ENCODE peak calls at places on chromosomes 1 and 21, in four cellular contexts. One of them, this sample, is unnamed.

GRCh38 chr1:89866568-89866967 is 45.7 kb downstream of the LRRC8D start:
- DNase-seq in WTC11: no peak
- DNase-seq in HepG2: no peak
- DNase-seq in A549: no peak
- DNase-seq in this sample: no peak

GRCh38 chr1:167161242-167161641 is 59.4 kb upstream of the POU2F1 start:
- DNase-seq in WTC11: no peak
- DNase-seq in A549: peak; percentile 10
- DNase-seq in HepG2: no peak
- DNase-seq in this sample: no peak

GRCh38 chr1:211579434-211580302 is 707 bp upstream of the SLC30A1 start:
- DNase-seq in A549: peak; percentile 48
- DNase-seq in HepG2: peak; percentile 87
- DNase-seq in WTC11: no peak
- DNase-seq in this sample: no peak

GRCh38 chr21:33473344-33473743 is 6.4 kb downstream of the TMEM50B start:
- DNase-seq in HepG2: no peak
- DNase-seq in A549: no peak
- DNase-seq in WTC11: no peak
- DNase-seq in this sample: no peak

GRCh38 chr1:175673236-175674150 is 69.9 kb downstream of the TNR start:
- DNase-seq in A549: no peak
- DNase-seq in WTC11: no peak
- DNase-seq in HepG2: no peak
- DNase-seq in this sample: no peak

GRCh38 chr1:14915356-14916054 is 238.0 kb upstream of the TMEM51 start:
- DNase-seq in A549: peak; percentile 37
- DNase-seq in WTC11: peak; percentile 79
- DNase-seq in HepG2: peak; percentile 39
- DNase-seq in this sample: peak; percentile 77

GRCh38 chr1:160746870-160747500 is 7.9 kb downstream of the SLAMF7 start:
- DNase-seq in A549: no peak
- DNase-seq in HepG2: no peak
- DNase-seq in WTC11: no peak
- DNase-seq in this sample: no peak

GRCh38 chr1:21397813-21398188 is 42.1 kb upstream of the NBPF3 start:
- DNase-seq in WTC11: peak; percentile 53
- DNase-seq in A549: no peak
- DNase-seq in HepG2: no peak
- DNase-seq in this sample: peak; percentile 28

GRCh38 chr1:186812560-186812959 is 16.2 kb upstream of the PLA2G4A start:
- DNase-seq in A549: no peak
- DNase-seq in HepG2: no peak
- DNase-seq in WTC11: no peak
- DNase-seq in this sample: no peak

GRCh38 chr1:203361843-203362524 is 11.1 kb upstream of the FMOD start:
- DNase-seq in WTC11: no peak
- DNase-seq in HepG2: no peak
- DNase-seq in A549: peak; percentile 19
- DNase-seq in this sample: no peak

GRCh38 chr1:12433323-12434053 is 184.5 kb downstream of the DHRS3 start:
- DNase-seq in WTC11: peak; percentile 24
- DNase-seq in A549: peak; percentile 77
- DNase-seq in HepG2: peak; percentile 82
- DNase-seq in this sample: peak; percentile 63

GRCh38 chr1:209504571-209504970 is 78.9 kb upstream of the CAMK1G start:
- DNase-seq in HepG2: no peak
- DNase-seq in WTC11: no peak
- DNase-seq in A549: no peak
- DNase-seq in this sample: no peak

GRCh38 chr1:16202281-16203210 is 9.9 kb downstream of the ARHGEF19 start:
- DNase-seq in WTC11: no peak
- DNase-seq in A549: no peak
- DNase-seq in HepG2: no peak
- DNase-seq in this sample: no peak

GRCh38 chr1:85579619-85580018 is 942 bp upstream of the CCN1 start:
- DNase-seq in A549: peak; percentile 48
- DNase-seq in HepG2: no peak
- DNase-seq in WTC11: peak; percentile 45
- DNase-seq in this sample: no peak

GRCh38 chr1:151756291-151756690 is 7.0 kb downstream of the MRPL9 start:
- DNase-seq in HepG2: no peak
- DNase-seq in WTC11: no peak
- DNase-seq in A549: no peak
- DNase-seq in this sample: no peak

GRCh38 chr1:90817399-90817798 is 100.3 kb upstream of the BARHL2 start:
- DNase-seq in WTC11: no peak
- DNase-seq in A549: no peak
- DNase-seq in HepG2: no peak
- DNase-seq in this sample: no peak

GRCh38 chr21:36245649-36246048 is 74.3 kb upstream of the MORC3 start:
- DNase-seq in WTC11: peak; percentile 29
- DNase-seq in A549: no peak
- DNase-seq in HepG2: no peak
- DNase-seq in this sample: peak; percentile 27

GRCh38 chr1:5684791-5685190 is 307.4 kb downstream of the NPHP4 start:
- DNase-seq in WTC11: no peak
- DNase-seq in HepG2: no peak
- DNase-seq in A549: no peak
- DNase-seq in this sample: no peak

GRCh38 chr1:107748529-107748928 is 216.5 kb downstream of the VAV3 start:
- DNase-seq in WTC11: no peak
- DNase-seq in A549: peak; percentile 33
- DNase-seq in HepG2: peak; percentile 32
- DNase-seq in this sample: peak; percentile 4
- TF ChIP-seq NR3C1 in WTC11: no peak
- TF ChIP-seq NR3C1 in A549: no peak
- TF ChIP-seq NR3C1 in HepG2: no peak
- TF ChIP-seq NR3C1 in this sample: no peak

GRCh38 chr1:169103443-169103842 is 3.0 kb upstream of the ATP1B1 start:
- DNase-seq in A549: no peak
- DNase-seq in HepG2: no peak
- DNase-seq in WTC11: no peak
- DNase-seq in this sample: no peak

GRCh38 chr1:169100883-169101214 is 5.6 kb upstream of the ATP1B1 start:
- DNase-seq in A549: no peak
- DNase-seq in HepG2: no peak
- DNase-seq in WTC11: no peak
- DNase-seq in this sample: no peak

GRCh38 chr1:169100208-169100882 is 6.1 kb upstream of the ATP1B1 start:
- DNase-seq in WTC11: no peak
- DNase-seq in A549: no peak
- DNase-seq in HepG2: no peak
- DNase-seq in this sample: no peak

GRCh38 chr1:169103002-169103401 is 3.5 kb upstream of the ATP1B1 start:
- DNase-seq in HepG2: no peak
- DNase-seq in A549: no peak
- DNase-seq in WTC11: no peak
- DNase-seq in this sample: no peak

DNA sequence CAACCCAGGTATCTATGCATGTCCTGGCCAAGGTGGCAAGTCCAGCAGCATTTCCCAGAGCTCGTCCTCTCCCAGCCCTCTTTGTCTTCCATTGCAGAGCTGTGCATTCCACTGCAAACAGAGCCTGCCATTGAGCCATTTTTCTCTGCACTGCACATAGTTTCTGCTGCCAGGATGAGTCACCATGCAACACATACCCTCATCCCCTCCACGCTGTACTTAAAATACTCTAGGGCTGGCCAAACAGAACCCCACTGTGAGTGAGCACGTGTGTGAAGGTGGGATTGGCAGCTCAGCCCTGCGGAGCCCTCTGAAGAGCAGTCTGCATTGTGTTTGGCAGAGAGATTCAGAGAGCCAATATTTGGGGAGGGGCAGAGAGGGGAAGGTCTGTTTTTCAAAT is 3.9 kb upstream of the ATP1B1 start:
- DNase-seq in HepG2: peak; percentile 89
- DNase-seq in WTC11: no peak
- DNase-seq in A549: no peak
- DNase-seq in this sample: no peak
- TF ChIP-seq NR3C1 in HepG2: no peak
- TF ChIP-seq NR3C1 in WTC11: no peak
- TF ChIP-seq NR3C1 in A549: no peak
- TF ChIP-seq NR3C1 in this sample: no peak

GRCh38 chr1:9315411-9316079 is 22.9 kb downstream of the SPSB1 start:
- DNase-seq in HepG2: no peak
- DNase-seq in WTC11: no peak
- DNase-seq in A549: peak; percentile 43
- DNase-seq in this sample: no peak
- TF ChIP-seq NR3C1 in HepG2: no peak
- TF ChIP-seq NR3C1 in WTC11: no peak
- TF ChIP-seq NR3C1 in A549: no peak
- TF ChIP-seq NR3C1 in this sample: no peak

GRCh38 chr21:30881480-30881879 is at the start of gene KRTAP11-1:
- DNase-seq in HepG2: no peak
- DNase-seq in WTC11: no peak
- DNase-seq in A549: no peak
- DNase-seq in this sample: no peak

GRCh38 chr21:30880914-30881313 is 466 bp downstream of the KRTAP11-1 start:
- DNase-seq in HepG2: no peak
- DNase-seq in WTC11: no peak
- DNase-seq in A549: no peak
- DNase-seq in this sample: no peak

GRCh38 chr21:30882907-30883597 is 1.7 kb upstream of the KRTAP11-1 start:
- DNase-seq in A549: no peak
- DNase-seq in WTC11: no peak
- DNase-seq in HepG2: no peak
- DNase-seq in this sample: no peak
- TF ChIP-seq NR3C1 in A549: no peak
- TF ChIP-seq NR3C1 in WTC11: no peak
- TF ChIP-seq NR3C1 in HepG2: no peak
- TF ChIP-seq NR3C1 in this sample: no peak

DNA sequence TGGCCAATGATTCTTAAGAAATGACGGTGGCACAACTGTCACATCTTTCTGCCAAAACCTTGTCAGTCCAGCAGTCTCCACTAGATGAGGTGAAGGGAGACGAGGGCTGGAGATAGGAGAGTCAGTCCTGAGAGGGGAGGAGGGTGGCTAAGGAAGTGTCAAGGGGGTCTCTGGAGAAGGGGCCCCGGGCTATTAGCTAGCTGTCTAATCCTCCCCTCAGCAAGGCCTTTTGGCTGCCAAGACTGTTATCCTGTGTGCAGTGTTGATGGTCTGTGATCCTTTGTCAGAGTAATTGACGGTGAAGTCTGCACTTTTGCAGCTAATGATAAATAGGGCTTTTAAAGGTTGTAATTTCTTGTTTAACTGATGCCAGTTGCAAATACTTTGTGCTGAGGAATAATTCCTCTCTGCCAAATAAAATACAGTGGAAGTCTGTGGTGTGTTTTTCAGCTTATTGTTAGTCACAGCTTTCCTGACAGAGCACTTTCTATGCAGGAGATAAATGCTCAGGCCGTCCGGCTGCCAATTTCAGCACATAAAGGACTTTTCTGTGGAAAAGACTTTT is 34.9 kb downstream of the PRRX1 start:
- DNase-seq in WTC11: no peak
- DNase-seq in HepG2: no peak
- DNase-seq in A549: no peak
- DNase-seq in this sample: no peak
- TF ChIP-seq NR3C1 in WTC11: no peak
- TF ChIP-seq NR3C1 in HepG2: no peak
- TF ChIP-seq NR3C1 in A549: no peak
- TF ChIP-seq NR3C1 in this sample: no peak

DNA sequence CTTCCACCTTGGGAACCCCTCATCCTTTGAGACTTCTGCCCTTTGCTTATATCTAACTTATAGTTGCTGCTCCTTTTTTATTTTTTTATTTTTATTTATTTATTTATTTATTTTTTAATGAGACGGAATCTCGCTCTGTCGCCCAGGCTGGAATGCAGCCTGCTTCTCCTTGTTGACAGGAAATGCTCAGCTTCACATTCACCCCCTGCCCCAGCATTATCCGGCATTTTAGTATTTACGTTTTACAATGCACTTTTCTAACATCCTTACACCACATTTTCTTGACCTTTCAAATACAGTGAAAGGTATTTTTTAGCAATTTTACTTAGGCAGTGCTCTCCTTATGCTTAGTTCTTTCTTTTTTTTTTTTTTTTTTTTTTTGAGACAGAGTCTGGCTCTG is 14.9 kb downstream of the CXADR start:
- DNase-seq in WTC11: no peak
- DNase-seq in A549: no peak
- DNase-seq in HepG2: no peak
- DNase-seq in this sample: no peak
- TF ChIP-seq NR3C1 in WTC11: no peak
- TF ChIP-seq NR3C1 in A549: no peak
- TF ChIP-seq NR3C1 in HepG2: no peak
- TF ChIP-seq NR3C1 in this sample: no peak

GRCh38 chr1:244065063-244065788 is 14.1 kb downstream of the ZBTB18 start:
- DNase-seq in HepG2: peak; percentile 37
- DNase-seq in WTC11: no peak
- DNase-seq in A549: peak; percentile 40
- DNase-seq in this sample: no peak
- TF ChIP-seq NR3C1 in HepG2: no peak
- TF ChIP-seq NR3C1 in WTC11: no peak
- TF ChIP-seq NR3C1 in A549: no peak
- TF ChIP-seq NR3C1 in this sample: no peak

DNA sequence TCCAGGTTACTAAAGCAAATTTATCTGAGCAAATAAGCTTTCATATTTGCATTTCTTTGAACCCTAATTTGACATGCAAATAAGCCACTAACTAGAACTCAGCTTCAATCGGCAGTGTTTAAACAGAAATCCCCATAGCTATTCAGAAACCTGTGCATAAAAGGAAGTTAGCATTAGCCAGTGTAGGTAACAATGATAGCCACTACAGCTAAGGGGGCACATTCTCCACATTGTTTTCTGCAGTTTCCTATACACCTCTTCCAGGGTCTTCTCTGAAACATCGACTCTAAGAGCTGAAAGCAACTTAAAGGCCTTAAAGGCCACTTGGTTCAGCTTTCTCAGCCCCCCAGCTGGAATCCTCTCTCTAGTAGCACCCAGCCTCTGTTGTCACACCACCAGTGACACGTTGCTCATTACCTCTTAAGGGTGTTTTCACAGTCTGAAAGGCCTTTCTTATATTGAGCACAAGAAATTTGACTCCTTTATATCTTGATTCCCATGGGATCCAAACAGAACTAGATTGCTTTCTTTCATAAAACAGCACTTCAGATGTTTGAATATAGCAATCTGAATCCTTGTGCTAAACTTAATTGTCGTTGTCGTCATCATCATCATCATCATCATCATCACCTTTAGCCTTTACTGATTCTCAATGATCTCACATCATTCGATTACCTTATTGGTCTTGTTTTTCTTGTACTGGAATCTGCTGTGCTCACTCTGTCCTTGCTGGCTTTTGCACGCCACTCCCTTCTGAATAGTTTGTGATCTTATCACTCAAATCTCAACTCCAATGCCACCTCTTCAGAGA is 93.9 kb upstream of the DAB1 start:
- DNase-seq in A549: no peak
- DNase-seq in WTC11: no peak
- DNase-seq in HepG2: no peak
- DNase-seq in this sample: no peak
- TF ChIP-seq NR3C1 in A549: no peak
- TF ChIP-seq NR3C1 in WTC11: no peak
- TF ChIP-seq NR3C1 in HepG2: no peak
- TF ChIP-seq NR3C1 in this sample: no peak